ENCODE peak calls at places on chromosomes 12 and 14, in nine cellular contexts. K is left lung, T is Calu3, W is body of pancreas, Z is neural crest cell, R is fibroblast of lung, J is LNCaP clone FGC, Q is suprapubic skin, N is tibial artery. P is an unnamed sample.

GRCh38 chr12:63963863-63964262 is 119.4 kb downstream of the SRGAP1 start:
- DNase-seq in K (no peak), T (no peak), W (no peak), Z (no peak), R (no peak), J (no peak), Q (no peak), N (no peak), P (no peak)

GRCh38 chr12:105106621-105107020 is 910 bp upstream of the WASHC4 start:
- DNase-seq in K (no peak), T (no peak), W (no peak), Z (no peak), R (no peak), J (no peak), Q (no peak), N (no peak), P (no peak)

GRCh38 chr12:92424338-92424737 is 278.5 kb upstream of the PLEKHG7 start:
- DNase-seq in K (no peak), T (no peak), W (no peak), Z (no peak), R (peak; percentile 53), J (no peak), Q (no peak), N (no peak), P (no peak)

GRCh38 chr14:104265918-104266642 is 127.7 kb downstream of the KIF26A start:
- DNase-seq in K (peak; percentile 41), T (no peak), W (no peak), Z (no peak), R (no peak), J (no peak), Q (no peak), N (peak; percentile 42), P (peak; percentile 62)

GRCh38 chr14:104718871-104719270 is 5.2 kb upstream of the ADSS1 start:
- DNase-seq in K (no peak), T (no peak), W (no peak), Z (no peak), R (no peak), J (no peak), Q (no peak), N (no peak), P (no peak)

GRCh38 chr12:121025442-121026226 is 9.3 kb upstream of the C12orf43 start:
- DNase-seq in K (no peak), T (peak; percentile 41), W (no peak), Z (no peak), R (no peak), J (no peak), Q (no peak), N (no peak), P (no peak)

GRCh38 chr12:9049520-9050133 is 60.3 kb downstream of the KLRG1 start:
- DNase-seq in K (no peak), T (peak; percentile 46), W (peak; percentile 16), Z (no peak), R (peak; percentile 74), J (peak; percentile 42), Q (no peak), N (no peak), P (no peak)

GRCh38 chr12:88896958-88897357 is 316.7 kb upstream of the KITLG start:
- DNase-seq in K (no peak), T (no peak), W (no peak), Z (no peak), R (peak; percentile 41), J (no peak), Q (no peak), N (no peak), P (no peak)

GRCh38 chr12:104570174-104570907 is 113.6 kb downstream of the CHST11 start:
- DNase-seq in K (no peak), T (no peak), W (no peak), Z (no peak), R (no peak), J (no peak), Q (no peak), N (no peak), P (no peak)

GRCh38 chr14:43541356-43541755 is 965.7 kb downstream of the FSCB start:
- DNase-seq in K (no peak), T (no peak), W (no peak), Z (no peak), R (no peak), J (no peak), Q (no peak), N (no peak), P (no peak)

GRCh38 chr14:43539210-43539609 is 967.9 kb downstream of the FSCB start:
- DNase-seq in K (no peak), T (no peak), W (peak; percentile 54), Z (no peak), R (peak; percentile 57), J (peak; percentile 26), Q (no peak), N (no peak), P (no peak)

GRCh38 chr14:43535231-43535838 is 971.7 kb downstream of the FSCB start:
- DNase-seq in K (no peak), T (no peak), W (no peak), Z (no peak), R (no peak), J (no peak), Q (no peak), N (no peak), P (no peak)

GRCh38 chr14:43540948-43541347 is 966.1 kb downstream of the FSCB start:
- DNase-seq in K (no peak), T (no peak), W (no peak), Z (no peak), R (no peak), J (no peak), Q (no peak), N (no peak), P (no peak)
- TF ChIP-seq CTCF in K (no peak), T (no peak), W (no peak), Z (peak; percentile 21), R (no peak), J (no peak), Q (no peak), N (no peak), P (no peak)

GRCh38 chr12:96766232-96766631 is 140.8 kb upstream of the NEDD1 start:
- DNase-seq in K (no peak), T (peak; percentile 9), W (no peak), Z (no peak), R (no peak), J (no peak), Q (no peak), N (no peak), P (no peak)
- TF ChIP-seq CTCF in K (no peak), T (no peak), W (no peak), Z (no peak), R (no peak), J (no peak), Q (no peak), N (no peak), P (peak; percentile 26)

GRCh38 chr12:65121049-65121955 is at the start of gene WIF1:
- DNase-seq in K (peak; percentile 88), T (peak; percentile 55), W (peak; percentile 28), Z (no peak), R (peak; percentile 2), J (no peak), Q (no peak), N (peak; percentile 63), P (peak; percentile 83)
- TF ChIP-seq CTCF in K (no peak), T (peak; percentile 82), W (no peak), Z (peak; percentile 52), R (peak; percentile 16), J (no peak), Q (no peak), N (no peak), P (peak; percentile 71)

GRCh38 chr12:26629864-26630263 is 203.1 kb downstream of the ITPR2 start:
- DNase-seq in K (no peak), T (no peak), W (no peak), Z (no peak), R (peak; percentile 67), J (no peak), Q (no peak), N (no peak), P (no peak)
- TF ChIP-seq CTCF in K (no peak), T (peak; percentile 16), W (no peak), Z (no peak), R (peak; percentile 75), J (no peak), Q (no peak), N (peak; percentile 32), P (peak; percentile 75)

DNA sequence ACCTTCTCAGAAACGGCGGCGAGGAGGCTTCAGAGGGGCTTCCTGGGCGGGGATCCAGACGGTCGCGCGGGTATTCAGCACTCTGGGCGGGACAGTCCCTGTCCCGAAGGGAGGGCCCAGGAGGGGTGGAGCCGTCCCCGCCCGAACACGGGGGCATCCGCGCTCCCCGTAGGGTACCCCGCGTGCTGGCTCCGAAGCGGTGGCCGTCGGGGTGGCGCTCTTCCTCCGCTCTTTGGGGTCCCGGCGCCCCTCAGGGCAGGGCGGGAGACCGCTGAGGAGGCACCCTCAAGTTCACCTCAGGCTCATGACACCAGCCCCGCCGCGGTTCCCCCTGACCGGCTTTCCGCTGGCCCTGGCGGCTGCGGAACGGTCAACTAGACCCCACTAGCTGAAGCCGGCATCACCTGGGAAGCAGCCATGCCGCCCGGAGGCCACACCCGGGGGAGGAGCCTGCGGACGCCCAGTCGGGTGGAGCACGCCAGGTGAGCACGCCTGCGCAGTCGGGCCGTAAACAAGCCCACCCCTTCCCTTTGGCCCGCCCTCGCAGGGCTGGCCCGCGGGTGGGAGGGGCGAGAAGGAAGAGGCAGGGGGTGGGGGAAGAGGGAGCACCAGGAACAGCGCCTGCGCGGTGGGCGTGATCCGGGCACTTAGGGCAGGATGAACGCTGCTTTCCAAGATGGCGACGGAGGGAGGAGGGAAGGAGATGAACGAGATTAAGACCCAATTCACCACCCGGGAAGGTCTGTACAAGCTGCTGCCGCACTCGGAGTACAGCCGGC is at the start of gene WDR20:
- DNase-seq in K (peak; percentile 100), T (peak; percentile 99), W (peak; percentile 98), Z (peak; percentile 98), R (peak; percentile 95), J (peak; percentile 91), Q (peak; percentile 97), N (peak; percentile 98), P (peak; percentile 99)
- TF ChIP-seq CTCF in K (no peak), T (no peak), W (no peak), Z (no peak), R (no peak), J (peak; percentile 4), Q (no peak), N (no peak), P (no peak)

P was measured in chondrocyte.